ENCODE peak calls at places on chromosomes 12 and 14, in five cellular contexts. S, O, J, B and I are unnamed samples.

GRCh38 chr14:29861996-29862395 is 65.7 kb downstream of the PRKD1 start:
- DNase-seq in B (no peak), J (no peak), S (no peak), O (no peak), I (no peak)

GRCh38 chr14:33754264-33754663 is 196.6 kb downstream of the EGLN3 start:
- DNase-seq in J (no peak), O (no peak), B (no peak), S (peak), I (no peak)

GRCh38 chr14:23692416-23692815 is 56.3 kb downstream of the DHRS2 start:
- DNase-seq in B (no peak), O (no peak), S (no peak), J (no peak), I (no peak)

GRCh38 chr12:56840922-56841321 is 77.8 kb downstream of the HSD17B6 start:
- DNase-seq in S (no peak), J (no peak), B (no peak), O (no peak), I (no peak)

GRCh38 chr14:31307198-31307597 is 99.6 kb upstream of the HECTD1 start:
- DNase-seq in S (no peak), B (no peak), O (no peak), J (no peak), I (no peak)

GRCh38 chr14:102736956-102737355 is 40.3 kb upstream of the TRAF3 start:
- DNase-seq in B (no peak), O (no peak), J (no peak), S (no peak), I (no peak)

GRCh38 chr12:63764481-63764880 is 15.2 kb upstream of the RXYLT1 start:
- DNase-seq in B (no peak), J (no peak), O (no peak), S (peak), I (no peak)

GRCh38 chr12:39780527-39781446 is 161.2 kb upstream of the ABCD2 start:
- DNase-seq in B (peak), S (no peak), O (no peak), J (no peak), I (no peak)

GRCh38 chr12:116736962-116737773 is 701 bp downstream of the SPRING1 start:
- DNase-seq in B (no peak), O (no peak), S (peak), J (no peak), I (no peak)

GRCh38 chr12:56699020-56699661 is 11.1 kb upstream of the PTGES3 start:
- DNase-seq in J (no peak), B (no peak), S (no peak), O (no peak), I (no peak)

GRCh38 chr12:2384029-2384386 is 331.2 kb downstream of the CACNA1C start:
- DNase-seq in J (no peak), S (no peak), B (no peak), O (peak), I (no peak)

GRCh38 chr12:69196302-69197288 is 42.8 kb upstream of the CPSF6 start:
- DNase-seq in S (peak), B (peak), O (no peak), J (no peak), I (no peak)

GRCh38 chr14:103520657-103521437 is 1.8 kb downstream of the CKB start:
- DNase-seq in S (peak), B (peak), J (peak), O (peak), I (peak)

GRCh38 chr12:7705846-7706245 is 5.4 kb upstream of the DPPA3 start:
- DNase-seq in J (no peak), O (no peak), B (no peak), S (no peak), I (no peak)
- H3K27ac ChIP-seq in J (no peak), O (no peak), B (no peak), S (no peak), I (no peak)

DNA sequence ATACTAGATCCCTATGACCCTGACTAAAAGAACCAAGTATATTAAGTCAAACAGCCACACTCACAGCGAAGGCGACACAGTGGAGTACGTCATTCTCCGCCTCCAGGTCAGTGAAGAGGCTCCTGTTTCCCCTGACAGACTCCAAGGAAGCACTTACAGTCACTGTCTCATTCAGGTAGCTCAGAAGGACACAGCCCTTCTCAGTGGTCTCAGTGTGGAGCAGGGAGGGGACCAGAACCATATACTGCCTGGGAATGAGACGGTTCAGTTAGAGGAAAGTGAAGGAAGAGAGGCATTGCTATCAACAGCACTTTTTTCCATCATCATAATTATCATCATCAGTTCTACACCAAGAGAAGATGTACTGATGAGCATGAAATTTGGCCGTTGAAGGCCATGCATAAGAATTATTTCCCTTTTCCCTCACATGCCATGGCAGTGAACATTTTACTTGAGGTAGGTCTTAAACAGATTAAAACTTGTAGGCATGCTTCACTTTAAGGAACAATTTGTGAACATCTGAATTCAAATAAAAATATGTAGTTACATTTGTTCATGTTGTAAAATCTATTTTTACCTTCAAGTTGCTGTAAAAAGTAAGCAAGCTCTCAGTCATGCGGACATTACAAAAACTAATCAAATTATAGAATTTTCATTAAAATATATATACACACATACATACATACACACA is 2.3 kb downstream of the A2M start:
- DNase-seq in S (no peak), B (no peak), O (no peak), J (no peak), I (no peak)
- H3K27ac ChIP-seq in S (no peak), B (no peak), O (no peak), J (peak), I (no peak)

DNA sequence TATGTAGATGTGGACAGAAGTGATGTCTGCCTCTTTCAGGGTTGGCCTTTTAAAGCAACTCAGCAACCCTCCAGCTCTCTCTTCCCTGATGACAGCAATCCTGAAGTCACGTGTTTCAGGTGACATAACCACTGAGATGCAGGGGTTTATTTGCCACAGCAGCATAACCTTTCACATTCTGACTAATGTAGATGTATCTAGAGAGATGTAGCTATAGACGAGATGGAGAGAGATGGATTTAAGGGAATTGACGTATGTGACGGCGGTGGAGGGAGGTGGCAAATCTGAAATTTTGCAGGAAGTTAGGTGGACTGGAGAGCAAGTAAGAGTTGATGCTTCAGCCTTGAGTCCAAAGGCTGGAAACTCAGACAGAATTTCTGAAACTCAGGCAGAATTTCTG is 126.0 kb downstream of the ZFP36L1 start:
- DNase-seq in S (no peak), J (no peak), B (no peak), O (no peak), I (no peak)
- H3K27ac ChIP-seq in S (no peak), J (no peak), B (no peak), O (no peak), I (no peak)

GRCh38 chr12:111319600-111320232 is 49.2 kb downstream of the PHETA1 start:
- DNase-seq in B (no peak), S (no peak), J (no peak), O (no peak), I (no peak)

GRCh38 chr12:111320233-111321050 is 48.5 kb downstream of the PHETA1 start:
- DNase-seq in B (no peak), S (no peak), O (no peak), J (no peak), I (no peak)

GRCh38 chr12:111321317-111321716 is 47.6 kb downstream of the PHETA1 start:
- DNase-seq in B (no peak), O (no peak), S (no peak), J (no peak), I (no peak)

GRCh38 chr12:111318450-111318849 is 50.4 kb downstream of the PHETA1 start:
- DNase-seq in O (no peak), B (no peak), J (no peak), S (no peak), I (no peak)

GRCh38 chr12:111322336-111323250 is 46.3 kb downstream of the PHETA1 start:
- DNase-seq in S (no peak), O (no peak), J (peak), B (no peak), I (no peak)
- H3K27ac ChIP-seq in S (no peak), O (no peak), J (no peak), B (no peak), I (no peak)

DNA sequence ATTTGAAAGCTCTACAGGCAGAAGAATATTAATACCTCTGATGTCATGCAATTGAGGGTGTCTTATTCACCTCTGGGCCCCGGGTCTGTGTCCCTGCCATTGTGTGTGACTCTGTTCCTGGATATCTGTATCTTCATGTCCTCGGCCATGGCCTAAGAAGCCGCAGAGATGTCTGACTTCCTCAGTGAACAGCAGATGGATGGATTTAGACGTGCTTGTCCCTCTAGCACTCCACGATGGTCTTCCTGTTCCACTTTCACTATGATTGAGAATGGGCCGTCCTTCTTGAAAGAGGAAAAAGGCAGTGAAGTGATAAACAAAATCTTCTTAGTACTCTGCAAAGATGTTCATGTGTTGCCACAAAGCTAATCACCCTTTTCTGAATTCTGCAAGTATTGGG is 217.4 kb downstream of the SLC41A2 start:
- DNase-seq in J (no peak), O (no peak), S (no peak), B (no peak), I (no peak)
- H3K27ac ChIP-seq in J (no peak), O (peak), S (no peak), B (no peak), I (peak)

GRCh38 chr12:52528641-52529143 is 8.5 kb upstream of the KRT5 start:
- DNase-seq in B (no peak), O (peak), J (no peak), S (no peak), I (no peak)
- H3K27ac ChIP-seq in B (no peak), O (peak), J (no peak), S (no peak), I (no peak)

GRCh38 chr12:91273542-91273941 is 90.9 kb upstream of the DCN start:
- DNase-seq in S (peak), O (no peak), B (no peak), J (no peak), I (no peak)
- H3K27ac ChIP-seq in S (no peak), O (peak), B (no peak), J (peak), I (no peak)

DNA sequence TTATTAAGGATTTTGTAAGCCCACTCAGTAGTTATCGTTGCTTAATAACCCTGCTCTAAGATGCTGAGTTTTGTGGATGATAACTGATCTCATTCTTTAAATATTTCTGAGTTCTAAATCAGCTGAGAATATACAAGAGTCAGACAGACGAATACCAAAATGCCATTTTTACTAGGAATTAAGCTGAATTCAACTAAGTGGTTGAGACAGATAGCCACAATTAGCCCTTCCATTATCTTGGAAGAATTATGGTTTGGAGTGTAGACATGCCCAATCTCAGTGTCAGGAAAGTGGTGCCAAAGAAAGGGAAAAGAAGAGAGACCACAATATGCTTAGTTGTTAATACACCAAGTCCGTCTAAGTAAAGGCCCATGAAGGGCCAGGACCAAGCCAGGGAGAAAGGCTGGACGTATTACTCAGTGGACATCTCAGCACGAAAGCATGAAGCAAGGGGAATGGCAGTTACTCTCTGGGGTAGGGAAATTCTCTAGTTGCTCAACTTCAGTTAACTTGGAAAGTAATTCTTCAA is 58.6 kb downstream of the KCNA5 start:
- DNase-seq in S (no peak), O (no peak), J (no peak), B (peak), I (no peak)
- H3K27ac ChIP-seq in S (no peak), O (no peak), J (no peak), B (peak), I (no peak)

GRCh38 chr14:73221945-73222344 is 15.4 kb upstream of the PAPLN start:
- DNase-seq in B (no peak), O (no peak), J (no peak), S (no peak), I (no peak)

GRCh38 chr14:73227812-73228781 is 9.2 kb upstream of the PAPLN start:
- DNase-seq in J (peak), O (no peak), B (peak), S (peak), I (no peak)

GRCh38 chr14:73223049-73223448 is 14.3 kb upstream of the PAPLN start:
- DNase-seq in B (peak), J (no peak), O (no peak), S (no peak), I (no peak)
- H3K27ac ChIP-seq in B (no peak), J (no peak), O (no peak), S (no peak), I (no peak)

GRCh38 chr14:39113685-39114072 is 444 bp upstream of the GEMIN2 start:
- DNase-seq in J (no peak), O (no peak), S (no peak), B (no peak), I (no peak)

GRCh38 chr14:39114073-39114838 is at the start of gene GEMIN2:
- DNase-seq in S (peak), J (peak), O (peak), B (peak), I (peak)

GRCh38 chr14:39107624-39108023 is 4.6 kb upstream of the SEC23A start:
- DNase-seq in S (peak), J (no peak), B (peak), O (no peak), I (peak)

GRCh38 chr14:39108791-39109190 is 5.3 kb upstream of the GEMIN2 start:
- DNase-seq in O (no peak), S (no peak), B (no peak), J (no peak), I (no peak)

DNA sequence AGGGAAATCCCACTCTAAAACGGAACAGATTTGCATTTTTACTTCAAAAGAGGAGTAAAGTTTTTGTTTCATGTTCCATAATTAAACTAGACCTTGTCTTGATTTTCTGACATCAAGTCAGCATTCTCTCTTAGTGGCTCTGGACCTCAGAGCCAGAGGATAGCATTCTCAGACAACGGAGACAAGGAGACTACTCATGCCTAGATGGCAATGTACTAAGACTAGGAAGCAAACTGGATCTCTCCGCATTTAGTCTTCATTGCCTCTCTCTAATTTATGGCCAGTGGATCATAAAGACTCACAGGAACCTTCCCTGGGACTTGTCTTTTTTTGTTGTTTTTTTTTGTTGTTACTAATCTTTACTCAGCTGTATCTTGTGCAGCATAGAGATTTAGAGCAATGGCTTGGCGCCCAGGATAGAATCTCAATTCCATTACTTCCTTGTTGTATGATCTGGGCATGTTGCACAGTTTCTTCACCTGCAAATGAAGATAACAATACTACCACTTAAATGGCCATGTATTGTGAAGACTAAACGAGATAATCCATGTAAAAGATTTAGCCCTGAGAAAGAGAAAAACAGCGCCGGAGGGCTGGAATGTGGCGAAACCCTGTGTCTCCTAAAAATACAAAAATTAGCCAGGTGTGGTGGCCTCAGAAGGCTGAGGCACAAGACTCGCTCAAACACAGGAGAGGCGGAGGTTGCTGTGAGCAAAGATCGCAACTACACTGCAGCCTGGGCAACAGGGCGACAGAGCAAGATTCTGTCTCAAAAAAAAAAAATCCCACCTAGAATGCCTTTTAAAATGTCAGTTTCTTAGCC is 4.0 kb upstream of the GEMIN2 start:
- DNase-seq in J (no peak), S (no peak), B (no peak), O (no peak), I (no peak)
- H3K27ac ChIP-seq in J (no peak), S (no peak), B (no peak), O (no peak), I (no peak)